ENCODE peak calls at places on chromosomes 1 and 21, in ten cellular contexts. One of them, this sample, is unnamed. For H3K9me3, the result is how much of the 10 kb centered on the place peaks cover.

GRCh38 chr1:67869233-67869632 is 36.0 kb upstream of the GNG12 start:
- DNase-seq in transverse colon: no peak
- DNase-seq in ascending aorta: no peak
- DNase-seq in heart left ventricle: no peak
- DNase-seq in gastrocnemius medialis: no peak
- DNase-seq in IMR-90: no peak
- DNase-seq in tibial nerve: no peak
- DNase-seq in body of pancreas: no peak
- DNase-seq in adrenal gland: no peak
- DNase-seq in aorta: no peak
- DNase-seq in this sample: no peak

GRCh38 chr1:43857163-43857562 is 76.4 kb upstream of the ARTN start:
- DNase-seq in transverse colon: no peak
- DNase-seq in adrenal gland: no peak
- DNase-seq in body of pancreas: no peak
- DNase-seq in aorta: no peak
- DNase-seq in heart left ventricle: no peak
- DNase-seq in IMR-90: no peak
- DNase-seq in ascending aorta: no peak
- DNase-seq in gastrocnemius medialis: no peak
- DNase-seq in tibial nerve: no peak
- DNase-seq in this sample: no peak

GRCh38 chr1:182186757-182187146 is 125.2 kb upstream of the ZNF648 start:
- DNase-seq in heart left ventricle: no peak
- DNase-seq in adrenal gland: no peak
- DNase-seq in ascending aorta: no peak
- DNase-seq in IMR-90: no peak
- DNase-seq in body of pancreas: no peak
- DNase-seq in gastrocnemius medialis: no peak
- DNase-seq in tibial nerve: no peak
- DNase-seq in transverse colon: no peak
- DNase-seq in aorta: no peak
- DNase-seq in this sample: no peak

GRCh38 chr1:59738152-59738551 is 76.6 kb upstream of the HOOK1 start:
- DNase-seq in IMR-90: peak
- DNase-seq in transverse colon: no peak
- DNase-seq in gastrocnemius medialis: no peak
- DNase-seq in tibial nerve: no peak
- DNase-seq in aorta: no peak
- DNase-seq in heart left ventricle: no peak
- DNase-seq in adrenal gland: no peak
- DNase-seq in body of pancreas: peak
- DNase-seq in ascending aorta: no peak
- DNase-seq in this sample: no peak

GRCh38 chr1:161994153-161994814 is 29.4 kb downstream of the OLFML2B start:
- DNase-seq in transverse colon: peak
- DNase-seq in ascending aorta: no peak
- DNase-seq in aorta: peak
- DNase-seq in IMR-90: peak
- DNase-seq in heart left ventricle: no peak
- DNase-seq in gastrocnemius medialis: no peak
- DNase-seq in tibial nerve: no peak
- DNase-seq in adrenal gland: no peak
- DNase-seq in body of pancreas: no peak
- DNase-seq in this sample: no peak

GRCh38 chr1:203181586-203182376 is 4.7 kb downstream of the CHI3L1 start:
- DNase-seq in body of pancreas: no peak
- DNase-seq in heart left ventricle: no peak
- DNase-seq in gastrocnemius medialis: no peak
- DNase-seq in tibial nerve: no peak
- DNase-seq in ascending aorta: no peak
- DNase-seq in IMR-90: no peak
- DNase-seq in transverse colon: no peak
- DNase-seq in aorta: peak
- DNase-seq in adrenal gland: no peak
- DNase-seq in this sample: no peak

GRCh38 chr1:170067253-170067819 is 7.2 kb downstream of the KIFAP3 start:
- DNase-seq in adrenal gland: no peak
- DNase-seq in heart left ventricle: no peak
- DNase-seq in transverse colon: peak
- DNase-seq in tibial nerve: no peak
- DNase-seq in ascending aorta: no peak
- DNase-seq in aorta: no peak
- DNase-seq in IMR-90: peak
- DNase-seq in gastrocnemius medialis: no peak
- DNase-seq in body of pancreas: no peak
- DNase-seq in this sample: no peak

GRCh38 chr1:64006276-64007051 is 197.0 kb upstream of the UBE2U start:
- DNase-seq in aorta: no peak
- DNase-seq in body of pancreas: peak
- DNase-seq in heart left ventricle: no peak
- DNase-seq in gastrocnemius medialis: no peak
- DNase-seq in adrenal gland: peak
- DNase-seq in tibial nerve: no peak
- DNase-seq in ascending aorta: no peak
- DNase-seq in IMR-90: peak
- DNase-seq in transverse colon: no peak
- DNase-seq in this sample: no peak

GRCh38 chr1:235898126-235898525 is 31.4 kb upstream of the LYST start:
- DNase-seq in IMR-90: no peak
- DNase-seq in heart left ventricle: no peak
- DNase-seq in gastrocnemius medialis: no peak
- DNase-seq in aorta: no peak
- DNase-seq in transverse colon: no peak
- DNase-seq in adrenal gland: no peak
- DNase-seq in ascending aorta: no peak
- DNase-seq in tibial nerve: no peak
- DNase-seq in body of pancreas: no peak
- DNase-seq in this sample: no peak

GRCh38 chr1:3026124-3026523 is 4.9 kb downstream of the ACTRT2 start:
- DNase-seq in tibial nerve: no peak
- DNase-seq in IMR-90: no peak
- DNase-seq in aorta: no peak
- DNase-seq in transverse colon: no peak
- DNase-seq in ascending aorta: no peak
- DNase-seq in gastrocnemius medialis: no peak
- DNase-seq in heart left ventricle: no peak
- DNase-seq in body of pancreas: no peak
- DNase-seq in adrenal gland: no peak
- DNase-seq in this sample: no peak

GRCh38 chr1:3022511-3022973 is 1.3 kb downstream of the ACTRT2 start:
- DNase-seq in transverse colon: peak
- DNase-seq in heart left ventricle: no peak
- DNase-seq in IMR-90: no peak
- DNase-seq in adrenal gland: no peak
- DNase-seq in tibial nerve: no peak
- DNase-seq in gastrocnemius medialis: no peak
- DNase-seq in aorta: peak
- DNase-seq in body of pancreas: no peak
- DNase-seq in ascending aorta: no peak
- DNase-seq in this sample: no peak

GRCh38 chr1:3023994-3024393 is 2.7 kb downstream of the ACTRT2 start:
- DNase-seq in gastrocnemius medialis: no peak
- DNase-seq in transverse colon: no peak
- DNase-seq in heart left ventricle: no peak
- DNase-seq in body of pancreas: no peak
- DNase-seq in tibial nerve: no peak
- DNase-seq in IMR-90: no peak
- DNase-seq in adrenal gland: no peak
- DNase-seq in ascending aorta: no peak
- DNase-seq in aorta: no peak
- DNase-seq in this sample: no peak

GRCh38 chr1:3022976-3023375 is 1.7 kb downstream of the ACTRT2 start:
- DNase-seq in IMR-90: no peak
- DNase-seq in gastrocnemius medialis: no peak
- DNase-seq in aorta: peak
- DNase-seq in ascending aorta: no peak
- DNase-seq in body of pancreas: no peak
- DNase-seq in adrenal gland: no peak
- DNase-seq in heart left ventricle: no peak
- DNase-seq in transverse colon: no peak
- DNase-seq in tibial nerve: no peak
- DNase-seq in this sample: no peak

GRCh38 chr1:3024588-3024987 is 3.3 kb downstream of the ACTRT2 start:
- DNase-seq in adrenal gland: no peak
- DNase-seq in ascending aorta: no peak
- DNase-seq in tibial nerve: no peak
- DNase-seq in gastrocnemius medialis: no peak
- DNase-seq in transverse colon: peak
- DNase-seq in aorta: no peak
- DNase-seq in heart left ventricle: peak
- DNase-seq in body of pancreas: no peak
- DNase-seq in IMR-90: no peak
- DNase-seq in this sample: no peak
- H3K9me3 ChIP-seq in adrenal gland: under half
- H3K9me3 ChIP-seq in ascending aorta: under half
- H3K9me3 ChIP-seq in tibial nerve: under half
- H3K9me3 ChIP-seq in gastrocnemius medialis: under half
- H3K9me3 ChIP-seq in transverse colon: under half
- H3K9me3 ChIP-seq in aorta: under half
- H3K9me3 ChIP-seq in heart left ventricle: under half
- H3K9me3 ChIP-seq in body of pancreas: under half
- H3K9me3 ChIP-seq in IMR-90: half or more
- H3K9me3 ChIP-seq in this sample: under half

GRCh38 chr1:246971969-246972368 is 35.9 kb downstream of the ZNF695 start:
- DNase-seq in IMR-90: no peak
- DNase-seq in gastrocnemius medialis: no peak
- DNase-seq in adrenal gland: no peak
- DNase-seq in heart left ventricle: no peak
- DNase-seq in ascending aorta: no peak
- DNase-seq in body of pancreas: no peak
- DNase-seq in tibial nerve: no peak
- DNase-seq in transverse colon: no peak
- DNase-seq in aorta: no peak
- DNase-seq in this sample: no peak
- H3K9me3 ChIP-seq in IMR-90: under half
- H3K9me3 ChIP-seq in gastrocnemius medialis: under half
- H3K9me3 ChIP-seq in adrenal gland: under half
- H3K9me3 ChIP-seq in heart left ventricle: under half
- H3K9me3 ChIP-seq in ascending aorta: under half
- H3K9me3 ChIP-seq in body of pancreas: under half
- H3K9me3 ChIP-seq in tibial nerve: under half
- H3K9me3 ChIP-seq in transverse colon: under half
- H3K9me3 ChIP-seq in aorta: under half
- H3K9me3 ChIP-seq in this sample: under half

GRCh38 chr21:10640446-10640845 is 119.1 kb downstream of the TPTE start:
- DNase-seq in aorta: no peak
- DNase-seq in heart left ventricle: no peak
- DNase-seq in ascending aorta: no peak
- DNase-seq in adrenal gland: no peak
- DNase-seq in tibial nerve: no peak
- DNase-seq in IMR-90: no peak
- DNase-seq in gastrocnemius medialis: no peak
- DNase-seq in transverse colon: no peak
- DNase-seq in body of pancreas: no peak
- DNase-seq in this sample: no peak

GRCh38 chr21:10641107-10641506 is 119.7 kb downstream of the TPTE start:
- DNase-seq in heart left ventricle: no peak
- DNase-seq in adrenal gland: no peak
- DNase-seq in gastrocnemius medialis: no peak
- DNase-seq in body of pancreas: no peak
- DNase-seq in tibial nerve: no peak
- DNase-seq in aorta: no peak
- DNase-seq in IMR-90: no peak
- DNase-seq in ascending aorta: no peak
- DNase-seq in transverse colon: no peak
- DNase-seq in this sample: no peak

GRCh38 chr21:10639123-10639522 is 117.7 kb downstream of the TPTE start:
- DNase-seq in aorta: no peak
- DNase-seq in gastrocnemius medialis: no peak
- DNase-seq in transverse colon: no peak
- DNase-seq in IMR-90: no peak
- DNase-seq in body of pancreas: no peak
- DNase-seq in adrenal gland: no peak
- DNase-seq in heart left ventricle: no peak
- DNase-seq in tibial nerve: no peak
- DNase-seq in ascending aorta: no peak
- DNase-seq in this sample: no peak
- H3K9me3 ChIP-seq in aorta: under half
- H3K9me3 ChIP-seq in gastrocnemius medialis: under half
- H3K9me3 ChIP-seq in transverse colon: under half
- H3K9me3 ChIP-seq in IMR-90: under half
- H3K9me3 ChIP-seq in body of pancreas: under half
- H3K9me3 ChIP-seq in adrenal gland: under half
- H3K9me3 ChIP-seq in heart left ventricle: under half
- H3K9me3 ChIP-seq in tibial nerve: under half
- H3K9me3 ChIP-seq in ascending aorta: under half
- H3K9me3 ChIP-seq in this sample: under half

GRCh38 chr1:248691567-248692155 is 10.9 kb downstream of the OR14I1 start:
- DNase-seq in aorta: no peak
- DNase-seq in transverse colon: no peak
- DNase-seq in heart left ventricle: no peak
- DNase-seq in IMR-90: no peak
- DNase-seq in tibial nerve: no peak
- DNase-seq in ascending aorta: no peak
- DNase-seq in adrenal gland: no peak
- DNase-seq in body of pancreas: no peak
- DNase-seq in gastrocnemius medialis: no peak
- DNase-seq in this sample: no peak

GRCh38 chr1:248686815-248687214 is 15.8 kb downstream of the OR14I1 start:
- DNase-seq in body of pancreas: no peak
- DNase-seq in ascending aorta: no peak
- DNase-seq in adrenal gland: no peak
- DNase-seq in heart left ventricle: no peak
- DNase-seq in IMR-90: no peak
- DNase-seq in transverse colon: peak
- DNase-seq in tibial nerve: no peak
- DNase-seq in aorta: no peak
- DNase-seq in gastrocnemius medialis: no peak
- DNase-seq in this sample: no peak

GRCh38 chr1:248688527-248689298 is 13.9 kb downstream of the OR14I1 start:
- DNase-seq in aorta: no peak
- DNase-seq in adrenal gland: no peak
- DNase-seq in IMR-90: no peak
- DNase-seq in transverse colon: no peak
- DNase-seq in body of pancreas: no peak
- DNase-seq in heart left ventricle: no peak
- DNase-seq in gastrocnemius medialis: no peak
- DNase-seq in ascending aorta: no peak
- DNase-seq in tibial nerve: no peak
- DNase-seq in this sample: no peak
- H3K9me3 ChIP-seq in aorta: under half
- H3K9me3 ChIP-seq in adrenal gland: under half
- H3K9me3 ChIP-seq in IMR-90: under half
- H3K9me3 ChIP-seq in transverse colon: under half
- H3K9me3 ChIP-seq in body of pancreas: under half
- H3K9me3 ChIP-seq in heart left ventricle: under half
- H3K9me3 ChIP-seq in gastrocnemius medialis: under half
- H3K9me3 ChIP-seq in ascending aorta: under half
- H3K9me3 ChIP-seq in tibial nerve: under half
- H3K9me3 ChIP-seq in this sample: under half

GRCh38 chr21:26958792-26959191 is 8.1 kb downstream of the ADAMTS5 start:
- DNase-seq in gastrocnemius medialis: no peak
- DNase-seq in adrenal gland: no peak
- DNase-seq in IMR-90: no peak
- DNase-seq in body of pancreas: no peak
- DNase-seq in transverse colon: no peak
- DNase-seq in heart left ventricle: peak
- DNase-seq in tibial nerve: no peak
- DNase-seq in aorta: no peak
- DNase-seq in ascending aorta: no peak
- DNase-seq in this sample: no peak
- H3K9me3 ChIP-seq in gastrocnemius medialis: under half
- H3K9me3 ChIP-seq in adrenal gland: under half
- H3K9me3 ChIP-seq in IMR-90: under half
- H3K9me3 ChIP-seq in body of pancreas: under half
- H3K9me3 ChIP-seq in transverse colon: under half
- H3K9me3 ChIP-seq in heart left ventricle: under half
- H3K9me3 ChIP-seq in tibial nerve: under half
- H3K9me3 ChIP-seq in aorta: under half
- H3K9me3 ChIP-seq in ascending aorta: under half
- H3K9me3 ChIP-seq in this sample: under half

GRCh38 chr21:39976805-39977204 is 109.6 kb downstream of the PCP4 start:
- DNase-seq in gastrocnemius medialis: no peak
- DNase-seq in body of pancreas: no peak
- DNase-seq in ascending aorta: no peak
- DNase-seq in aorta: no peak
- DNase-seq in heart left ventricle: no peak
- DNase-seq in IMR-90: no peak
- DNase-seq in transverse colon: no peak
- DNase-seq in adrenal gland: no peak
- DNase-seq in tibial nerve: no peak
- DNase-seq in this sample: no peak
- H3K9me3 ChIP-seq in gastrocnemius medialis: under half
- H3K9me3 ChIP-seq in body of pancreas: under half
- H3K9me3 ChIP-seq in ascending aorta: under half
- H3K9me3 ChIP-seq in aorta: under half
- H3K9me3 ChIP-seq in heart left ventricle: under half
- H3K9me3 ChIP-seq in IMR-90: under half
- H3K9me3 ChIP-seq in transverse colon: under half
- H3K9me3 ChIP-seq in adrenal gland: under half
- H3K9me3 ChIP-seq in tibial nerve: under half
- H3K9me3 ChIP-seq in this sample: under half

This sample was measured in esophagus squamous epithelium.